ENCODE peak calls at places on chromosomes 1 and 21, in six cellular contexts. J, U, R, H, Q and M are unnamed samples.

GRCh38 chr1:5351366-5351765 is 640.9 kb downstream of the NPHP4 start:
- DNase-seq in J (no peak), U (no peak), R (no peak), H (no peak), Q (no peak), M (no peak)

GRCh38 chr1:15475737-15476314 is at the start of gene CELA2B:
- DNase-seq in J (no peak), U (no peak), R (no peak), H (no peak), Q (no peak), M (no peak)

GRCh38 chr1:152166966-152167365 is 7.9 kb upstream of the RPTN start:
- DNase-seq in J (no peak), U (no peak), R (no peak), H (no peak), Q (no peak), M (no peak)

GRCh38 chr1:209094384-209094783 is 489.1 kb upstream of the CAMK1G start:
- DNase-seq in J (no peak), U (peak), R (no peak), H (no peak), Q (no peak), M (no peak)

GRCh38 chr1:51203121-51203873 is 32.8 kb upstream of the RNF11 start:
- DNase-seq in J (no peak), U (no peak), R (no peak), H (no peak), Q (no peak), M (no peak)

GRCh38 chr1:237220243-237220642 is 178.3 kb downstream of the RYR2 start:
- DNase-seq in J (no peak), U (no peak), R (no peak), H (no peak), Q (no peak), M (no peak)

GRCh38 chr1:228974296-228974695 is 239.0 kb downstream of the RHOU start:
- DNase-seq in J (no peak), U (no peak), R (no peak), H (no peak), Q (no peak), M (no peak)

GRCh38 chr1:221105578-221105977 is 226.3 kb downstream of the HLX start:
- DNase-seq in J (no peak), U (no peak), R (no peak), H (no peak), Q (no peak), M (no peak)

GRCh38 chr1:78673120-78673519 is 23.5 kb downstream of the IFI44 start:
- DNase-seq in J (no peak), U (peak), R (no peak), H (no peak), Q (peak), M (no peak)

GRCh38 chr1:59142663-59143487 is 154.0 kb upstream of the FGGY start:
- DNase-seq in J (no peak), U (peak), R (peak), H (peak), Q (peak), M (no peak)

GRCh38 chr21:36388076-36388475 is 2.9 kb downstream of the CHAF1B start:
- DNase-seq in J (no peak), U (peak), R (no peak), H (no peak), Q (no peak), M (no peak)

GRCh38 chr1:67957026-67957425 is 93.4 kb downstream of the DIRAS3 start:
- DNase-seq in J (no peak), U (no peak), R (no peak), H (no peak), Q (no peak), M (no peak)

DNA sequence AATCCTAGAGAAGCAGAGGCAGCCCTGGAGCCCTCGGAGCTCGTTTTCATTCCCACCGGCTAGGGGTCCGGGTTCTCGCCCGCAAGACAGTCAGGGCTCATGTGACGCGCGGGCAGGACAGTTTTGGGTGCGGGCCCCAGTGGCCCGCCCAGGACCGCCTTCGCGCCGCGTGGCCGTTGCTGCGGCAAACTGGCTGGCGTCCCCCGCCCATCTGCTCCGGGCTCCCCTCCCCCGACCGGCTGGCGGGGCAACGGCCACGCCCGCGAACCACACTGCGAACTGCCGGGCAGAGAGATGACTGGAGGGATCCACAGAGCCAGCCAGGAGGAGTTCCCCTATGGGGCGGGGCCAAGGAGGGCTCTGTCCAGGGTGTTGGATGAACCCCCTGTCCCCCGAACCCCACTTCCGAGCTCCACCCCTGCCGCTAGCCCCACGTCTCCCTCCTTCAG is 899 bp upstream of the HES2 start:
- DNase-seq in J (peak), U (peak), R (no peak), H (no peak), Q (no peak), M (no peak)
- H3K27ac ChIP-seq in J (no peak), U (no peak), R (peak), H (no peak), Q (no peak), M (no peak)

DNA sequence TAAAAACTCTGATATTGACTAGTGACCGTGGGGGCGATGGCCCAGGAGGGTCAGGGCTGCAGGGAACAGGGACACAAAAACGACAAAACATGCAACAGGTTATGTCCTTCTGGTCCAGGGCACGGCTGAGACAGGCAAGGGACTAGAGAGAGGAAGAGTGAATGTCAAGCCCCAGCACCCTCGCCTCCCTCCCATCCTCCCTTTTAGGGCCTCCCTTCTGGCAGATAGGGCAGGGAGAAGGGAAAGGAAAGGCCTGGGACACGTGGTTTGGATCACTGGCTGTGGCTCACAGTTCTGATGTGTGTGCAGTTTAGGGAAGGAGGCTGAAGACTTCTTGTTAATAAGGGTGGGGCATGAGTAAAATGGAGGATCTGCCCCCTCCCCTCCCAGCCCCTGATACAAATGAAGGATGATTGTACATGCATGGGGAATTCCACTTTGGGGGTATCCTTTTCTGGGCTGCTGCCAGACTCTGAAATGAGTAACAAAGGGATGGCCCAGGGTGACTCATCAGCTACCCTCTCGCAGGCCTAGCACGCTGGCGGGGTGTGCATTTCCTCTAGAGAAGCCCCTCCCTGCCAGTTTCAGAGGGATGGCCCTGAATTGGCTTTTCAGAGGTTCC is 14.2 kb downstream of the CAPN2 start:
- DNase-seq in J (peak), U (peak), R (peak), H (peak), Q (no peak), M (no peak)
- TF ChIP-seq POLR2AphosphoS5 in J (peak), U (no peak), R (peak), H (peak), Q (no peak), M (no peak)

GRCh38 chr21:45386336-45386727 is 18.6 kb upstream of the COL18A1 start:
- DNase-seq in J (no peak), U (no peak), R (no peak), H (no peak), Q (no peak), M (no peak)

GRCh38 chr21:45385549-45386050 is 19.4 kb upstream of the COL18A1 start:
- DNase-seq in J (no peak), U (no peak), R (no peak), H (no peak), Q (no peak), M (no peak)

GRCh38 chr21:45383615-45384201 is 21.3 kb upstream of the COL18A1 start:
- DNase-seq in J (no peak), U (peak), R (no peak), H (no peak), Q (no peak), M (no peak)

GRCh38 chr21:45383111-45383614 is 21.8 kb upstream of the COL18A1 start:
- DNase-seq in J (peak), U (no peak), R (no peak), H (no peak), Q (peak), M (no peak)

GRCh38 chr21:45384656-45385548 is 20.1 kb upstream of the COL18A1 start:
- DNase-seq in J (no peak), U (no peak), R (no peak), H (no peak), Q (no peak), M (no peak)
- TF ChIP-seq EZH2 in J (no peak), U (no peak), R (no peak), H (no peak), Q (no peak), M (no peak)

DNA sequence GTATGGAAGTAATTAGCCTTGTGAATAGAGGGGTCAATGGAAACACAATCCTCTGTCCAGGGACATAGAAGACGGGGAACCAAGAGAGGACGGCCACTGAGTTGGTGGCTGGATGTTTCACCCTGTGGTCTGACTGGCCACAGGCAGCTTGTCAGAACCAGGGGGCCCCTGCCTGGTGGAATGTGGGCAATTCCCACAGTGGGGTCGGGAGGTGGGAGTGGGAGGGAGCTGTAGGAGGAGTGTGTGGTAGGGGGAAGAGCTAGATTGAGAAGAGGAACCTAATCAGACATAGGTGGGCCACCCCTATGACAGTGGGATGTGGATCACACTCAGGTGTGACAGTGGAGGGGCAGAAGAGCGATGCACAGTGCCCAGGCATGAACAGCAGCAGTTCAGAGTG is 31.3 kb downstream of the TRIM62 start:
- DNase-seq in J (no peak), U (no peak), R (no peak), H (no peak), Q (no peak), M (no peak)
- H3K27ac ChIP-seq in J (no peak), U (peak), R (no peak), H (no peak), Q (no peak), M (no peak)

GRCh38 chr1:192516776-192517297 is 58.7 kb upstream of the RGS1 start:
- DNase-seq in J (no peak), U (no peak), R (no peak), H (no peak), Q (no peak), M (peak)
- TF ChIP-seq POLR2AphosphoS5 in J (no peak), U (no peak), R (no peak), H (no peak), Q (no peak), M (peak)

GRCh38 chr1:46489638-46490602 is at the start of gene DMBX1:
- DNase-seq in J (peak), U (peak), R (peak), H (no peak), Q (no peak), M (no peak)
- TF ChIP-seq EZH2 in J (no peak), U (peak), R (no peak), H (peak), Q (peak), M (peak)

GRCh38 chr21:45287438-45288391 is at the start of gene POFUT2:
- DNase-seq in J (peak), U (peak), R (peak), H (peak), Q (peak), M (peak)
- H3K27ac ChIP-seq in J (peak), U (peak), R (peak), H (peak), Q (peak), M (no peak)

GRCh38 chr1:178881950-178882349 is 11.1 kb upstream of the ANGPTL1 start:
- DNase-seq in J (no peak), U (no peak), R (no peak), H (no peak), Q (no peak), M (no peak)
- TF ChIP-seq POLR2AphosphoS5 in J (no peak), U (no peak), R (no peak), H (no peak), Q (no peak), M (no peak)